ENCODE peak calls at places on chromosome 4, in six cellular contexts. L, Y, Z, F, X and W are unnamed samples.

GRCh38 chr4:80295331-80295730 is 28.9 kb downstream of the FGF5 start:
- DNase-seq in Y (no peak), L (no peak), X (no peak), F (no peak), Z (no peak), W (no peak)

GRCh38 chr4:186684889-186685309 is 38.8 kb downstream of the FAT1 start:
- DNase-seq in X (no peak), L (no peak), Z (no peak), Y (no peak), F (no peak), W (no peak)

GRCh38 chr4:14716622-14717021 is 285.7 kb upstream of the CPEB2 start:
- DNase-seq in L (no peak), Y (no peak), F (no peak), Z (no peak), X (no peak), W (no peak)

GRCh38 chr4:4395849-4396627 is 9.1 kb downstream of the NSG1 start:
- DNase-seq in F (no peak), L (no peak), Z (no peak), X (no peak), Y (no peak), W (no peak)

GRCh38 chr4:86919824-86920223 is 15.0 kb upstream of the AFF1 start:
- DNase-seq in Z (no peak), L (no peak), Y (no peak), F (no peak), X (no peak), W (no peak)

GRCh38 chr4:152259866-152260265 is 276.0 kb downstream of the FBXW7 start:
- DNase-seq in X (no peak), Y (no peak), L (no peak), F (no peak), Z (no peak), W (no peak)

GRCh38 chr4:40301592-40301991 is 33.5 kb upstream of the CHRNA9 start:
- DNase-seq in L (peak), F (peak), X (no peak), Y (no peak), Z (peak), W (no peak)

GRCh38 chr4:172202480-172203076 is 389.4 kb downstream of the GALNTL6 start:
- DNase-seq in F (no peak), Z (no peak), Y (no peak), L (no peak), X (no peak), W (no peak)

GRCh38 chr4:101201421-101201820 is 145.9 kb downstream of the PPP3CA start:
- DNase-seq in Z (no peak), F (no peak), Y (no peak), L (no peak), X (no peak), W (no peak)

GRCh38 chr4:88843067-88843723 is 145.6 kb upstream of the NAP1L5 start:
- DNase-seq in F (no peak), X (no peak), L (no peak), Y (no peak), Z (no peak), W (no peak)